ENCODE peak calls at places on chromosomes 3 and 15, in seven cellular contexts. V is body of pancreas, Y is tibial nerve, R is uterus, N is heart left ventricle, W is right lobe of liver, H is prostate gland. D is an unnamed sample.

GRCh38 chr3:38521391-38521987 is 25.3 kb downstream of the EXOG start:
- DNase-seq in H (peak; percentile 60), V (peak; percentile 71), Y (peak; percentile 69), R (peak; percentile 42), N (peak; percentile 58), W (no peak), D (no peak)

GRCh38 chr3:12194669-12195161 is 36.0 kb upstream of the TIMP4 start:
- DNase-seq in V (no peak), H (no peak), R (no peak), W (no peak), N (no peak), Y (no peak), D (no peak)

GRCh38 chr15:84961114-84961452 is 20.6 kb upstream of the PDE8A start:
- DNase-seq in R (no peak), N (no peak), H (no peak), W (no peak), V (no peak), Y (no peak), D (no peak)

GRCh38 chr3:149954812-149955211 is 15.9 kb downstream of the PFN2 start:
- DNase-seq in H (no peak), Y (no peak), N (no peak), W (no peak), R (no peak), V (no peak), D (no peak)

GRCh38 chr3:141876891-141877561 is 583 bp downstream of the ATP1B3 start:
- DNase-seq in N (peak; percentile 68), R (peak; percentile 60), H (peak; percentile 58), V (peak; percentile 38), W (peak; percentile 60), Y (peak; percentile 54), D (no peak)

GRCh38 chr3:40877651-40878463 is 321.4 kb upstream of the CTNNB1 start:
- DNase-seq in W (peak; percentile 77), Y (peak; percentile 61), R (peak; percentile 72), V (peak; percentile 80), H (peak; percentile 86), N (peak; percentile 71), D (peak; percentile 10)

GRCh38 chr15:20349774-20350498 is 191.7 kb downstream of the GOLGA6L6 start:
- DNase-seq in H (no peak), W (no peak), N (peak; percentile 20), V (peak; percentile 13), R (peak; percentile 23), Y (no peak), D (no peak)

GRCh38 chr15:95041297-95041696 is 809.9 kb downstream of the MCTP2 start:
- DNase-seq in N (no peak), R (no peak), H (no peak), V (no peak), Y (no peak), W (no peak), D (no peak)

GRCh38 chr15:39270221-39270835 is 310.6 kb upstream of the THBS1 start:
- DNase-seq in H (no peak), W (no peak), R (no peak), N (no peak), Y (no peak), V (no peak), D (no peak)

GRCh38 chr3:117488983-117489382 is 779.4 kb downstream of the TUSC7 start:
- DNase-seq in Y (no peak), N (no peak), V (no peak), H (no peak), W (no peak), R (no peak), D (no peak)

GRCh38 chr3:23552506-23552905 is 253.2 kb upstream of the UBE2E1 start:
- DNase-seq in V (no peak), R (no peak), N (no peak), Y (no peak), W (no peak), H (no peak), D (no peak)

GRCh38 chr3:69231929-69232437 is 109.6 kb upstream of the LMOD3 start:
- DNase-seq in N (no peak), Y (no peak), W (no peak), R (no peak), H (no peak), V (no peak), D (no peak)

GRCh38 chr3:147956615-147957014 is 547.5 kb downstream of the ZIC1 start:
- DNase-seq in R (no peak), N (no peak), V (no peak), Y (no peak), H (no peak), W (no peak), D (no peak)

GRCh38 chr3:125250973-125251372 is 38.4 kb upstream of the SLC12A8 start:
- DNase-seq in Y (no peak), R (no peak), N (no peak), W (no peak), V (no peak), H (no peak), D (no peak)

GRCh38 chr15:81957698-81958097 is 88.1 kb downstream of the MEX3B start:
- DNase-seq in N (no peak), H (no peak), V (no peak), R (no peak), W (no peak), Y (no peak), D (no peak)

GRCh38 chr15:101370330-101371024 is 75.4 kb upstream of the SNRPA1 start:
- DNase-seq in Y (no peak), N (no peak), W (no peak), H (no peak), R (no peak), V (no peak), D (peak; percentile 72)

DNA sequence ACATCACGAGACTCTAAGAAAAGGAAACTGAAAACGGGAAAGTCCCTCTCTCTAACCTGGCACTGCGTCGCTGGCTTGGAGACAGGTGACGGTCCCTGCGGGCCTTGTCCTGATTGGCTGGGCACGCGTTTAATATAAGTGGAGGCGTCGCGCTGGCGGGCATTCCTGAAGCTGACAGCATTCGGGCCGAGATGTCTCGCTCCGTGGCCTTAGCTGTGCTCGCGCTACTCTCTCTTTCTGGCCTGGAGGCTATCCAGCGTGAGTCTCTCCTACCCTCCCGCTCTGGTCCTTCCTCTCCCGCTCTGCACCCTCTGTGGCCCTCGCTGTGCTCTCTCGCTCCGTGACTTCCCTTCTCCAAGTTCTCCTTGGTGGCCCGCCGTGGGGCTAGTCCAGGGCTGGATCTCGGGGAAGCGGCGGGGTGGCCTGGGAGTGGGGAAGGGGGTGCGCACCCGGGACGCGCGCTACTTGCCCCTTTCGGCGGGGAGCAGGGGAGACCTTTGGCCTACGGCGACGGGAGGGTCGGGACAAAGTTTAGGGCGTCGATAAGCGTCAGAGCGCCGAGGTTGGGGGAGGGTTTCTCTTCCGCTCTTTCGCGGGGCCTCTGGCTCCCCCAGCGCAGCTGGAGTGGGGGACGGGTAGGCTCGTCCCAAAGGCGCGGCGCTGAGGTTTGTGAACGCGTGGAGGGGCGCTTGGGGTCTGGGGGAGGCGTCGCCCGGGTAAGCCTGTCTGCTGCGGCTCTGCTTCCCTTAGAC is at the start of gene B2M:
- DNase-seq in N (peak; percentile 94), W (peak; percentile 96), V (peak; percentile 97), Y (peak; percentile 99), H (peak; percentile 97), R (peak; percentile 97), D (peak; percentile 91)
- TF ChIP-seq POLR2A in N (peak; percentile 95), W (peak; percentile 100), V (peak; percentile 98), Y (peak; percentile 98), H (peak; percentile 100), R (peak; percentile 99), D (peak; percentile 99)

DNA sequence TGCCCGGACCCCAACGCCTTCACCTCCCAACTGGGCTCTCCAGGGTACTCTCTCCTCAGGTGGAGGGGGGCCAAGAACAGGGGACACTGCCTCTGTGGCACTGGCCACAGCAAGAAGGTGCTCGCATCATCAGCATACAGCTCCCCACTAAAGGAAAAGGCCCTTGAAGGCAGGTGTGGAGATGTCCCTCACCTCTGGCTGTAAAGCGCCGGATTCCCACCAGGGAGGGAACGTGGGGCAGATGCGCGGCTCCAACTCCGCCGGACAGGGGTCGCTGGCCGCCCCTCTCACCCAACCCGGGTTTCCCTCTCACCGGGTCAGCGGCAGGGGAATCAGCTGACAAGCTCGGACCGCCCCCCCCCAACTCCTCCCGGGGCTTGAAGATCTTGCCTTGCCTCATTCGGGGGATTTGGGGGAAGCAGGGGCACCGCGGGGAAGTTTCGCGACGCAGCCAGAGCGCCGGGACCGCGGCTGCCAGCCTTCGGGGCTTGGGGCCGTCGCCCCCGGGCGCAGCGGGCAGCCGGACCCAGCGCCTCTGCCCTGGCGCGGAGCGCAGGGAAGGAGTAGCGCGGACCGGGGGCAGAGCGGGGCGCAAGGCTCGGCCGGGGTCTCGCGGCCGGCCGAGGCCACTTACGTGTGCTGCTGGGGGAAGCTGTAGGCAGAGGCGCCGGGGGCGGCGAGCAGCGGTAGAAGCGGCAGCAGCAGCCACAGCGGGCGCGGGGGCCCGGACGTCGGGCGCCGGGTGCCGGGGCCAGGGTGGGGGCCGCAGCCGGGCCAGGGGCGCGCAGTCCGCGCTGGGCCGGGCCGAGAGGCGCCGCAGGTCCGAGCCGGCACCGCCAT is 630 bp downstream of the CACNA2D2 start:
- DNase-seq in V (peak; percentile 14), Y (no peak), H (no peak), R (peak; percentile 18), N (no peak), W (no peak), D (peak; percentile 80)
- H3K27me3 ChIP-seq in V (no peaks in the 10 kb centered on the region), Y (peaks cover 18% of the 10 kb centered on the region), H (no peaks in the 10 kb centered on the region), R (no peaks in the 10 kb centered on the region), N (peaks cover 8% of the 10 kb centered on the region), W (no peaks in the 10 kb centered on the region), D (no peaks in the 10 kb centered on the region)

DNA sequence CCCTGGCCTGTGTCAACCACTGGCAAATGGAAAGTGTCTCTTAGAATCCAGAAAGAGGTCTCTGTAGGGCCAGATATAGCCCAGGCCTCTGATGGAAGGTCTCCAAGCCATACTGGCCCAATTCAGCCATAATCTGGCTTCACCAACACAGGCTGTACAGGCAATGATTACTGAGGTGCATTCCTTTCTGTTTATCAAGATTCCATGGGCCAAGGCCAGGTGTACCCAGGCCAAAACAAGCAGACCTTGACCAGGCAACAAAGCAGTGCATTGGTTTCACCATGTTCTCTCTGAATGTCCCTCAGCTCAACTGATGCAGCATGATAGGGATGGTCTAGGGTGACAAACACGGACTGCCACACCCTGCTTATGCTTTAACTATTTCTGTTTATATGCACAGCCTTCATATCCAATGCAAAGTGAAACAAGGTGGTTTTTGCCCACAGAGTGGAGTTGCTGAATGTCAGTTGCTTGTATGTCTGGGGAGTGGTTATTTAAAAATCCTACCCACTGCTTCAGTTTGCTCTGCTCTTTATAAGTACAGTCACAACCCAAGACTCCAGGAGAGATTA is 25.2 kb downstream of the CCNL1 start:
- DNase-seq in W (peak; percentile 94), N (no peak), R (no peak), H (peak; percentile 90), Y (peak; percentile 74), V (peak; percentile 79), D (no peak)
- TF ChIP-seq POLR2A in W (peak; percentile 60), N (no peak), R (no peak), H (no peak), Y (no peak), V (no peak), D (no peak)

GRCh38 chr15:51752918-51753317 is 1.5 kb downstream of the TMOD2 start:
- DNase-seq in N (no peak), Y (no peak), V (no peak), R (no peak), W (no peak), H (no peak), D (no peak)
- H3K27me3 ChIP-seq in N (no peaks in the 10 kb centered on the region), Y (no peaks in the 10 kb centered on the region), V (no peaks in the 10 kb centered on the region), R (no peaks in the 10 kb centered on the region), W (no peaks in the 10 kb centered on the region), H (no peaks in the 10 kb centered on the region), D (no peaks in the 10 kb centered on the region)

GRCh38 chr3:196274585-196274984 is 12.9 kb downstream of the PCYT1A start:
- DNase-seq in V (no peak), R (no peak), W (no peak), H (no peak), Y (no peak), N (no peak), D (no peak)
- TF ChIP-seq POLR2A in V (no peak), R (no peak), W (no peak), H (no peak), Y (no peak), N (no peak), D (no peak)

GRCh38 chr15:96349933-96350292 is 19.4 kb downstream of the NR2F2 start:
- DNase-seq in W (no peak), R (no peak), H (no peak), V (no peak), Y (no peak), N (no peak), D (no peak)
- H3K27me3 ChIP-seq in W (no peaks in the 10 kb centered on the region), R (no peaks in the 10 kb centered on the region), H (no peaks in the 10 kb centered on the region), V (no peaks in the 10 kb centered on the region), Y (no peaks in the 10 kb centered on the region), N (peaks cover 40% of the 10 kb centered on the region), D (peaks cover 7% of the 10 kb centered on the region)

D was measured in upper lobe of left lung.